ENCODE peak calls at places on chromosome 7, in seven cellular contexts. X, A, I, Q, N, W and B are unnamed samples.

GRCh38 chr7:142120474-142121000 is 9.0 kb downstream of the MGAM2 start:
- DNase-seq in X (no peak), A (no peak), I (no peak), Q (no peak), N (no peak), W (no peak), B (no peak)

GRCh38 chr7:74002474-74003017 is 25.4 kb upstream of the ELN start:
- DNase-seq in X (peak), A (no peak), I (peak), Q (peak), N (no peak), W (peak), B (no peak)

GRCh38 chr7:91957236-91957635 is 16.6 kb downstream of the AKAP9 start:
- DNase-seq in X (no peak), A (no peak), I (no peak), Q (no peak), N (no peak), W (no peak), B (no peak)

GRCh38 chr7:2698581-2699288 is 10.7 kb downstream of the AMZ1 start:
- DNase-seq in X (no peak), A (no peak), I (no peak), Q (no peak), N (no peak), W (peak), B (no peak)

GRCh38 chr7:150398108-150398964 is 19.2 kb downstream of the ZNF775 start:
- DNase-seq in X (no peak), A (no peak), I (no peak), Q (no peak), N (no peak), W (no peak), B (no peak)

GRCh38 chr7:111473449-111474198 is 88.7 kb downstream of the IMMP2L start:
- DNase-seq in X (no peak), A (no peak), I (no peak), Q (no peak), N (no peak), W (no peak), B (no peak)

GRCh38 chr7:51067757-51068156 is 248.9 kb downstream of the COBL start:
- DNase-seq in X (peak), A (peak), I (peak), Q (peak), N (no peak), W (peak), B (peak)

GRCh38 chr7:94059747-94060146 is 55.6 kb upstream of the BET1 start:
- DNase-seq in X (peak), A (no peak), I (peak), Q (no peak), N (no peak), W (no peak), B (no peak)

GRCh38 chr7:81111781-81112540 is 193.1 kb upstream of the SEMA3C start:
- DNase-seq in X (peak), A (no peak), I (peak), Q (no peak), N (no peak), W (no peak), B (no peak)

GRCh38 chr7:55488804-55489340 is 83.4 kb downstream of the VOPP1 start:
- DNase-seq in X (no peak), A (no peak), I (no peak), Q (no peak), N (no peak), W (no peak), B (no peak)

GRCh38 chr7:49852619-49853462 is 79.4 kb downstream of the VWC2 start:
- DNase-seq in X (peak), A (peak), I (peak), Q (peak), N (no peak), W (peak), B (peak)